ENCODE peak calls at places on chromosomes 16 and 17, in four cellular contexts. Q is endothelial cell of umbilical vein, V is GM12878, A is A549. K is an unnamed sample.

GRCh38 chr17:50899559-50900319 is 33.6 kb upstream of the TOB1 start:
- DNase-seq in Q (no peak), A (no peak), V (no peak), K (no peak)

GRCh38 chr17:5237541-5238016 is 2.9 kb upstream of the SCIMP start:
- DNase-seq in Q (peak; percentile 64), V (peak; percentile 93), A (peak; percentile 90), K (peak; percentile 83)

GRCh38 chr17:19346351-19347255 is 15.9 kb downstream of the B9D1 start:
- DNase-seq in V (no peak), Q (peak; percentile 33), A (peak; percentile 84), K (peak; percentile 92)

GRCh38 chr16:88628512-88628974 is 9.8 kb upstream of the IL17C start:
- DNase-seq in Q (peak; percentile 14), V (no peak), A (peak; percentile 54), K (peak; percentile 66)

GRCh38 chr17:27888945-27889344 is 4.2 kb downstream of the LYRM9 start:
- DNase-seq in A (no peak), Q (peak; percentile 5), V (no peak), K (no peak)

GRCh38 chr16:88840589-88841215 is 16.0 kb downstream of the GALNS start:
- DNase-seq in A (no peak), Q (no peak), V (no peak), K (peak; percentile 84)

GRCh38 chr16:10322723-10323527 is 62.9 kb upstream of the ATF7IP2 start:
- DNase-seq in V (no peak), Q (no peak), A (no peak), K (no peak)

GRCh38 chr17:9934354-9934753 is 29.3 kb upstream of the RCVRN start:
- DNase-seq in A (no peak), Q (no peak), V (no peak), K (no peak)

GRCh38 chr17:57294629-57295501 is 38.5 kb downstream of the MSI2 start:
- DNase-seq in V (no peak), Q (peak; percentile 4), A (peak; percentile 28), K (peak; percentile 70)

GRCh38 chr17:18161226-18162094 is 22.2 kb upstream of the ALKBH5 start:
- DNase-seq in Q (no peak), A (no peak), V (peak; percentile 37), K (no peak)

GRCh38 chr16:75244844-75245758 is 6.3 kb downstream of the BCAR1 start:
- DNase-seq in Q (peak; percentile 94), A (peak; percentile 80), V (no peak), K (peak; percentile 61)
- TF ChIP-seq POLR2A in Q (peak; percentile 74), A (peak; percentile 10), V (no peak), K (no peak)

GRCh38 chr16:74304164-74304834 is 7.7 kb downstream of the PSMD7 start:
- DNase-seq in V (no peak), A (peak; percentile 29), Q (no peak), K (peak; percentile 40)
- TF ChIP-seq MYC in V (no peak), A (no peak), Q (no peak), K (no peak)

GRCh38 chr16:27352026-27352425 is 38.3 kb downstream of the IL4R start:
- DNase-seq in Q (no peak), A (no peak), V (no peak), K (no peak)

GRCh38 chr16:27359051-27359450 is 42.9 kb upstream of the IL21R start:
- DNase-seq in Q (peak; percentile 50), V (no peak), A (no peak), K (no peak)

GRCh38 chr16:27353853-27354252 is 40.1 kb downstream of the IL4R start:
- DNase-seq in V (no peak), Q (no peak), A (no peak), K (no peak)

GRCh38 chr16:27356794-27357193 is 43.0 kb downstream of the IL4R start:
- DNase-seq in Q (no peak), V (no peak), A (no peak), K (no peak)

DNA sequence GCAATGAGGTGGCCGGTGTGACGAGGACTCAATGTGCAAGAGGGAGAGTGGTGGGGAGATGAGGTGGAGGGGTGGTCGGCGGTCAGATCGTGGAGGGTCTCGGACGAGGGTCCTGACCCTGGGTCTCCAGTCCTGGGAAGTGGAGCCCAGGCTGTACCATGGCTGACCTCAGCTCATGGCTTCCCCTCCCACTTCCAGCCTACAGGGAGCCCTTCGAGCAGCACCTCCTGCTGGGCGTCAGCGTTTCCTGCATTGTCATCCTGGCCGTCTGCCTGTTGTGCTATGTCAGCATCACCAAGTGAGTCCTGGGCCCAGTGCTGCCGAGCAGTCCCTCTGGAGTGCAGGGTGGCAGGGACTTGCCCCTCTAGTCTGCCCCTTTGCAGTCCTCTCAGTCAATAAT is 41.8 kb downstream of the IL4R start:
- DNase-seq in Q (peak; percentile 46), V (no peak), A (peak; percentile 64), K (peak; percentile 58)
- TF ChIP-seq CTCF in Q (peak; percentile 44), V (peak; percentile 44), A (peak; percentile 21), K (peak; percentile 59)

DNA sequence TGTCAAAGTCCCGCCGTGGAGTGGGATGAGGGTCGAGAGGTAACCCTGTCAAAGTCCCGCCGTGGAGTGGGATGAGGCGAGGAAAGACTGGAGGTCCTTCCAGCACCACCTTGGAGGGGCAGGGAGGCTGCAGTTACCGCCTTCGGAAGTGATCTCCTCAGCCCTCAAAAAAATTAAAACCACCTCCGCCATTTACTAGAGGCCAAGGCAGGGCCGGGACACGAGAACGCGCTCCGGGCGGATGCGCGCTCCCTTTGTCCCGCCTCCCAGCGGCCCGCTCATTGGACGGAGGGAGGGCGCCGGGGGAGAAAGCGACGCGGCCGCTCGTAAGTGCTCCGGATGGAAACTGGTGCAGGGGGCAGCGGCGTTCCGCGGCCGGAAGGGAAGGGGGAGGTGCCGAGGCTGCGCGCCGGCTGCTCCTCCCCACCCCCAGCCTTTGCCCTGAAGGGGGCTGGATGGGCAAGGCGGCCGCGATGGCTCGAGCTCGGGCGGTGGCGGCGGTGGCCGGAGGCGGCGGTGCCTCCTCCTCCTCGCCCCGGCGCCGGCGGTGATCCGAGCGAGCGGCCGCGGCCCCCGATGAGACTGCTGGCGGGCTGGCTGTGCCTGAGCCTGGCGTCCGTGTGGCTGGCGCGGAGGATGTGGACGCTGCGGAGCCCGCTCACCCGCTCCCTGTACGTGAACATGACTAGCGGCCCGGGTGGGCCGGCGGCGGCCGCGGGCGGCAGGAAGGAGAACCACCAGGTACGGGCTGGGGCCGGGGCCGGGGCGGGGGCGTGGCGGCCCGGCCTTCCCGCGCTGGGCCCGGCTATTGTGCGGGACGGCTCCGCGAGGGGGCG is at the start of gene METTL9:
- DNase-seq in Q (peak; percentile 96), A (peak; percentile 95), V (peak; percentile 73), K (peak; percentile 96)
- TF ChIP-seq POLR2A in Q (peak; percentile 90), A (peak; percentile 71), V (peak; percentile 89), K (peak; percentile 82)

GRCh38 chr17:61815863-61816523 is 47.3 kb downstream of the BRIP1 start:
- DNase-seq in V (no peak), Q (no peak), A (no peak), K (no peak)
- TF ChIP-seq MYC in V (no peak), Q (no peak), A (no peak), K (no peak)

GRCh38 chr17:74860999-74861553 is 1.4 kb upstream of the GRIN2C start:
- DNase-seq in A (no peak), V (no peak), Q (no peak), K (no peak)

GRCh38 chr17:74862919-74863318 is 3.2 kb upstream of the GRIN2C start:
- DNase-seq in V (no peak), A (no peak), Q (no peak), K (no peak)

GRCh38 chr17:74861554-74862107 is 1.9 kb upstream of the GRIN2C start:
- DNase-seq in A (no peak), Q (no peak), V (no peak), K (no peak)

GRCh38 chr17:74863420-74864296 is 4.0 kb upstream of the GRIN2C start:
- DNase-seq in Q (no peak), A (peak; percentile 40), V (no peak), K (no peak)

DNA sequence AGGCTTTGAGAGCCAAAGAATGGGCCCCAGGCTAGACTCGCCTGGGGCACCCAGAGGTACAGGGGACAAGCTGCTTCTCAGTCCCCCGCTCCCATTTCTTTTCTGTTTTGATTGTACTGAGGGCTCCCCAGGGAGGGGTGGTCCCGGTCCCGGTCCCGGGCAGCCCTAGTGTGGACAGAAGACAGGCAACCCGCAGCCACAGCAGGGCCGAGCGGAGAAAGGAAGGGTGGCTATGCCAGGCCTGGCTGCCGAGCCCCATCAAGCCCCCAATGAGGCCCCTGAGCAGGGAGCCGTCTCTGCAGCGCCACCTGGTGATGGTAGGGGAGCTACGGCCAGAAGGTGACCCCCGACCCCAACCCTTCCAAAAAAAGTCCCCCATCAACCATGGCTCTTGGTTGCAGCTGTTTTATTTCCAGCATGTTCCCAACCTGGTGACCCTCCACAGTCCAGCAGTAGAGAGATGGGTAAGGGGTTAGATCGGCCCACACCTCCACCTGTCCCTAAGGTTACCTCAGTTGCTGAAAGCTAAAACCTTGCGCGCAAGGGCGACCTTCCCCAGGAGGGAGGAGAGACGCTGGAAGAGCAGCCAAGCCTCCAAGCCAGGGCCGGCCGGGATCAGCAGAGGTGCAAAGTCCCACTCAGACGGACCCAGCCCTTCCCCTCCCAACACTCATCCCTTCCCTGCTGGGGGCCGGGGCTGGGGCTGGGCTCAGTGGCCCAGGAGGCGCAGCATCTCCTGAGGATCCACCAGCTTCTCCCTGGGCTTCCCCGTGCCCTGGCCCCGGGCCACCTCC is 2.6 kb upstream of the GRIN2C start:
- DNase-seq in Q (peak; percentile 34), V (no peak), A (peak; percentile 68), K (peak; percentile 74)
- TF ChIP-seq CTCF in Q (peak; percentile 60), V (peak; percentile 64), A (peak; percentile 70), K (peak; percentile 65)

GRCh38 chr16:84703671-84704070 is 3.9 kb downstream of the USP10 start:
- DNase-seq in V (no peak), Q (no peak), A (no peak), K (no peak)

GRCh38 chr16:84700518-84701277 is 898 bp downstream of the USP10 start:
- DNase-seq in A (peak; percentile 29), V (no peak), Q (peak; percentile 46), K (peak; percentile 64)

GRCh38 chr16:84699147-84699711 is 571 bp upstream of the USP10 start:
- DNase-seq in Q (peak; percentile 24), A (peak; percentile 19), V (no peak), K (peak; percentile 45)

GRCh38 chr16:84704253-84704652 is 4.5 kb downstream of the USP10 start:
- DNase-seq in V (no peak), A (no peak), Q (no peak), K (no peak)

GRCh38 chr16:84699712-84700517 is at the start of gene USP10:
- DNase-seq in Q (peak; percentile 77), A (peak; percentile 81), V (no peak), K (peak; percentile 84)
- TF ChIP-seq POLR2A in Q (no peak), A (peak; percentile 80), V (peak; percentile 93), K (peak; percentile 83)

DNA sequence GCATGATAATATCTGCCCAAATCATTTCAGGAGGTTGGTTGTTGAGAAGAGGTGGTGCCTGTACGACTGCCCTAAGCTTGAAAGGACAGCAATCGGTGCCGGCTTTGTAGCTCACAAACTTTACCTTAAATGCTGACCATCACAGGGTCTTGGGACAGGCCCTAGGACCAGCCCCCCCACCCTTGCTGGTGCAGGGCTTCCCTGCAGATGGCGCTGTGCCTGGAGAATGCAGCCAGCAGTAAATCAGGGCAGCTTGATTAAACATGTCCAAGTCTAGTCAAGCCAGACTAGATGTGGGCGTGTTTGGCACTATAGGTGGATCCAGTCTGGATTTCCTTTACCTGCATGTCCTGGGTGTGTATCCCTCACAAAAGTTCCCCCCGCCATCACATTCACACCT is 135.5 kb upstream of the CRHR1 start:
- DNase-seq in V (no peak), A (no peak), Q (no peak), K (no peak)
- TF ChIP-seq MYC in V (no peak), A (no peak), Q (no peak), K (no peak)